ENCODE peak calls at places on chromosomes 1 and 21, in five cellular contexts. Y is ovary, H is heart left ventricle, W is endothelial cell of umbilical vein, C is A549. F is an unnamed sample.
A peak's percentile ranks its signal among the peaks of the same experiment; 100 is the strongest.

GRCh38 chr1:6350416-6351088 is 43.0 kb downstream of the ACOT7 start:
- DNase-seq in H (peak; percentile 91), C (no peak), W (no peak), Y (no peak), F (no peak)

GRCh38 chr21:43306911-43307676 is 119.8 kb downstream of the SIK1 start:
- DNase-seq in H (peak; percentile 86), Y (no peak), C (peak; percentile 56), W (no peak), F (no peak)

GRCh38 chr1:227917081-227917950 is 30.4 kb downstream of the WNT9A start:
- DNase-seq in H (no peak), C (no peak), Y (no peak), W (no peak), F (no peak)

GRCh38 chr1:25431495-25432363 is 1.0 kb downstream of the MACO1 start:
- DNase-seq in C (no peak), Y (peak; percentile 51), W (peak; percentile 24), H (peak; percentile 33), F (peak; percentile 71)

GRCh38 chr1:178339834-178340233 is 156.9 kb downstream of the CLEC20A start:
- DNase-seq in W (no peak), H (no peak), Y (no peak), C (no peak), F (no peak)

GRCh38 chr1:61742620-61743431 is 546 bp downstream of the PATJ start:
- DNase-seq in C (peak; percentile 42), H (peak; percentile 51), W (peak; percentile 49), Y (peak; percentile 64), F (no peak)

GRCh38 chr1:31376374-31377134 is 3.7 kb upstream of the FABP3 start:
- DNase-seq in H (no peak), W (peak; percentile 51), C (peak; percentile 39), Y (no peak), F (no peak)

GRCh38 chr1:201461193-201461657 is 7.8 kb downstream of the PHLDA3 start:
- DNase-seq in W (peak; percentile 82), C (peak; percentile 93), H (peak; percentile 75), Y (no peak), F (no peak)

GRCh38 chr1:226034482-226034881 is 28.0 kb upstream of the H3-3A start:
- DNase-seq in C (no peak), H (peak; percentile 90), Y (peak; percentile 66), W (peak; percentile 89), F (peak; percentile 69)

GRCh38 chr1:44259090-44259489 is 45.8 kb downstream of the DMAP1 start:
- DNase-seq in H (no peak), W (no peak), C (no peak), Y (no peak), F (no peak)

GRCh38 chr1:3975903-3976630 is 76.0 kb upstream of the C1orf174 start:
- DNase-seq in C (no peak), W (no peak), Y (no peak), H (no peak), F (no peak)
- TF ChIP-seq POLR2A in C (no peak), W (no peak), Y (no peak), H (no peak), F (no peak)

DNA sequence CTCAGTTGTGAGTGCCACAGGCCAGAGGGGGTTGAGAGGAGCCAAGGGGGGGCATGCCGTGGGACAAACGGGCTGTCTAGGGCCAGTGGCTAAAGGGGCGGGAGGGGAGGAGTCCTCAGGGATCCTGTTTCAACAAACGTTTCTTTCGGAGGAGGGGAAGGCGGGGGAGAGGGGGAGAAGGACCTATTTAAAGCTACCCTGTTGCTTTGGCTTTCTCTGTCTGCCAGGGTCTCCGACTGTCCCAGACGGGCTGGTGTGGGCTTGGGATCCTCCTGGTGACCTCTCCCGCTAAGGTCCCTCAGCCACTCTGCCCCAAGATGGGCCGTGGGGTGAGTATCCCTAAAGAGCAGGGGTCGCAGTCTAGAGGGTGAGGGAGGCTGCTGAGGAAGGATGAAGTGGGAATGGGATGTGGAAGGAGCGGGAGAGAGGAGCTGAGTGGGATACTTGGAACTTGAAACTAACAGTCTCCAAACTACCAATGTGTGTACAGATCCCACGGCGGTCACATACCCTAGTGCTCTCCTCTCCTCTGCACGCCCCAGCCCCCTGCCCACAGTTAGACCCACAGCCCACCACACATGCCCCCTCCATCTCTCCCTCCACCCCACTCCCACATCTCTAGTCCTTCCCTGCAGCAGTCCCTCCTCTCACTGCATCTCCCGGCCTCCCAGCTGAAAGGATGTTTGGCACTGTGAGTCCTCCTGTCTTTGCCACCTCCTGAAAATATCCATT is at the start of gene ATP1A2:
- DNase-seq in H (peak; percentile 81), W (no peak), Y (no peak), C (no peak), F (no peak)
- TF ChIP-seq POLR2A in H (peak; percentile 85), W (no peak), Y (no peak), C (no peak), F (no peak)

GRCh38 chr1:172145656-172146055 is 274.8 kb upstream of the C1orf105 start:
- DNase-seq in C (no peak), H (no peak), W (no peak), Y (no peak), F (no peak)

GRCh38 chr1:172146149-172146850 is 274.2 kb upstream of the C1orf105 start:
- DNase-seq in W (no peak), C (no peak), H (no peak), Y (no peak), F (no peak)

GRCh38 chr1:172145231-172145651 is 275.2 kb upstream of the C1orf105 start:
- DNase-seq in Y (peak; percentile 32), W (peak; percentile 57), C (no peak), H (no peak), F (no peak)

GRCh38 chr1:172143384-172144025 is 277.0 kb upstream of the C1orf105 start:
- DNase-seq in Y (peak; percentile 43), H (no peak), W (peak; percentile 82), C (no peak), F (no peak)

GRCh38 chr1:172144445-172145060 is 275.9 kb upstream of the C1orf105 start:
- DNase-seq in H (peak; percentile 85), C (no peak), Y (peak; percentile 91), W (peak; percentile 76), F (no peak)
- TF ChIP-seq POLR2A in H (peak; percentile 86), C (no peak), Y (peak; percentile 86), W (no peak), F (no peak)

DNA sequence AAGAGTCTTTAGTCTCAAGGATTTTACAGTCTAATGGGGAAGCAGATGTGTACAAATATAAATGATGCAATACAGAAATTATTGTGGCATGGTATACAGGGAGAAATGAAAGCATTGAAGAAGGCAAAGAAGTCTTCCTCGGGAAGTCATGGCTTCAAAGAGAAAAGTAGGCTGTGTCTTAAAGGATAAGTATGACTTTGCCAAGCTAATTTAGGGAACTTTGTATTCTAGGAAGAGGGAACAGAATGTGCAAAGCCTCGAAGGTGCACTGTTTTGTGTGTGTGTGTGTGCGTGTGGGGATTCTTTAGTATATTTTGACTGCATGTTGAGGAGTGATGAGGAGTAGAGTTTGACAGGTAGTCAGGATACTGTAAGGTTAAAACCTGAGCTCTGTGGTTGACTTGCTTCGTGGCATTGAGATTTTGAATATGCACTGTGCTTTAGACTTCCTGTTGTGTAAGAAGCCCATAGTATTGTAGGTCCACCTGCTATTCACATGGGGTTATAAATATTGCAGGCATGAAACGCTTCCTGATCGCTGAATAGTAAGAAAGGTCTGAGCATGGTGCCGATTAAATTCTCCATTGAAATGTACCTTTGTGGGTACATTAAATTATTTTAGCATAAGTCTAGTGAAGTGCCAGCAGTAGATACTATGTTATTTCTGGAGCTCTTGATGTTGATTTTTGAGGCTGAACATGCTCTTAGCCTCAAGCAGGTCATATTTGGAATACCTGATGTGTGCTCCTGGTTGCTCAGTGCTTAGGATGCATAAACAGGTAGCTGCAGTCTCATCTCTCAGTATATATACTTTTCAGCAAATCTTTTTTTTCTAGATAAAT is 8.0 kb downstream of the SMAP2 start:
- DNase-seq in H (no peak), W (no peak), C (no peak), Y (no peak), F (peak; percentile 42)
- TF ChIP-seq POLR2A in H (no peak), W (no peak), C (no peak), Y (no peak), F (no peak)

DNA sequence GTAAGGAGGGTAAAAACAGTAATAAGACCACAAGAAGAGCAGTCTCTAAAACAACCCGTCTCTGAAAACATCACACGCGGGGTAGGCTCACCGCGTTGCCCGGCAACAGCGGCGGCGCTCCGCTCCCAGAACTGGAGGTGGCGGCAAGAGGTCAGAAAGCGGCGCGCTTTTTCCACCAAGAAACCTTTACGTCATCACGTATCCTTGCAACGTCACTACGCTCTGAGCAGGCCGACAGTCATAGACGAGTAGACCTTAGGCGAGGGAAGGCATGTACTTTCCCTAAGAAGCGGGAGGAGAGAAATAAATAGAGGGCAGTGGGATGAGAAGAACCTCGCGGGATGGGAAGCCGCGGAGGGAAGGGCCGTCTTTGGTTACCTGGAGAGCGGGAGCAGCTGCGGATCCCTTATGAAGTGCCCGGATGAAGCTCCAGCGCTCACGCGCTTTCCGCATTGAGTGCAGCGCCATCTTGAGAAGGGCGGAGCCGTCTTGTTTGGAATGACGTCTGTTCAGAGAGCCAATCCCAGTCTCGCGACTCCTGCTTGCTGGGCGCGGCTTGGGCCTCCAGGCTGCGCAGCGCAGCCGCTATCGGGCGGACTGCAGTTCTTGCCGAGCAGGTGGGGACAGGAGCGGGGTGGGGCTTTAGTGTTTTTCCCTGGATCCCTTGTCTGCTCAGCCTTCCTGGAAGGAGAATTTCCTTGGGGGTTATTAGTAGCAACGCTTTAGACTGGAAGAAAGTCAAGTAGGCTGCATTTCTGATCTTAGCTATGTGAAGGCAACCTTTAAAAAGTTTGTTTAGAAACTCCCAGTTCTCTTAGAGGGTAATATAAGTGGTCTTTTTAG is at the start of gene WARS2:
- DNase-seq in Y (peak; percentile 96), W (peak; percentile 97), H (peak; percentile 97), C (peak; percentile 96), F (peak; percentile 98)
- TF ChIP-seq POLR2A in Y (peak; percentile 73), W (peak; percentile 92), H (peak; percentile 77), C (peak; percentile 61), F (peak; percentile 99)

DNA sequence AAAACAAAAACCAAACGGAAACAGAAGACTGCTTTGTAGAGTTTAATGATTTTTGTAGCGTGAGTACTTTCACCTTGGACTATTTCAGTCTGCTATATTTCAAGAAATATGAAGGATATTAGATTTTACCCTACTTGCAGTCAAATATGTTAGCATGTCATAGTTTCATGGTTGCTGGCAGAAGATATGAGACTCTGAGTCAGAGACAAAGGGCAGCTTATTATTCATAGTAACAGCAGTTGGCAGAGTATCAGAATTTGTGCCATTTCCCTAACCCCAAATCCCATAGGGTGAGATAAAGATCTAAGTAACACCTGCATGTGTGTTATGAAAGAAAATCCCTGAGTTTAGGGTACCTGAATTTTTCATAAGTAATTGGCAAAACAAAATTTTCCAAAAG is 729.1 kb upstream of the BRINP3 start:
- DNase-seq in W (peak; percentile 80), C (no peak), H (no peak), Y (no peak), F (no peak)
- TF ChIP-seq POLR2A in W (no peak), C (no peak), H (no peak), Y (no peak), F (no peak)